ENCODE peak calls at places on chromosomes 12 and 14, in six cellular contexts. A, T, X, I, G and W are unnamed samples. For H3K27me3, the result is how much of the 10 kb centered on the place peaks cover.

GRCh38 chr12:87320724-87321123 is 708.5 kb downstream of the C12orf50 start:
- DNase-seq in A (peak), T (no peak), X (peak), I (no peak), G (no peak), W (no peak)

GRCh38 chr12:118374909-118375308 is 1.4 kb upstream of the SUDS3 start:
- DNase-seq in A (peak), T (no peak), X (peak), I (no peak), G (no peak), W (no peak)

GRCh38 chr14:64391113-64391725 is 3.1 kb downstream of the MTHFD1 start:
- DNase-seq in A (no peak), T (no peak), X (no peak), I (no peak), G (no peak), W (no peak)

GRCh38 chr12:8420506-8420905 is 35.3 kb upstream of the CLEC6A start:
- DNase-seq in A (no peak), T (no peak), X (no peak), I (no peak), G (no peak), W (no peak)

GRCh38 chr14:54728700-54729527 is 162.0 kb downstream of the SAMD4A start:
- DNase-seq in A (peak), T (peak), X (peak), I (no peak), G (no peak), W (no peak)

GRCh38 chr12:119621878-119622277 is 28.3 kb downstream of the TMEM233 start:
- DNase-seq in A (no peak), T (no peak), X (peak), I (no peak), G (no peak), W (no peak)

GRCh38 chr12:123954647-123955350 is 17.8 kb downstream of the CCDC92 start:
- DNase-seq in A (no peak), T (no peak), X (no peak), I (no peak), G (no peak), W (no peak)

GRCh38 chr14:48536318-48536717 is 860.9 kb upstream of the MDGA2 start:
- DNase-seq in A (no peak), T (no peak), X (no peak), I (no peak), G (peak), W (no peak)

GRCh38 chr12:29725587-29726320 is 58.0 kb downstream of the TMTC1 start:
- DNase-seq in A (peak), T (peak), X (peak), I (no peak), G (no peak), W (no peak)

GRCh38 chr12:58877243-58877743 is 43.0 kb downstream of the LRIG3 start:
- DNase-seq in A (peak), T (peak), X (peak), I (no peak), G (no peak), W (no peak)

GRCh38 chr12:10362325-10362724 is 27.5 kb downstream of the KLRK1 start:
- DNase-seq in A (no peak), T (no peak), X (no peak), I (no peak), G (no peak), W (no peak)

GRCh38 chr14:51564460-51564859 is 87.2 kb upstream of the FRMD6 start:
- DNase-seq in A (no peak), T (no peak), X (no peak), I (no peak), G (no peak), W (no peak)

GRCh38 chr14:46322730-46323425 is 328.7 kb downstream of the RPL10L start:
- DNase-seq in A (no peak), T (no peak), X (no peak), I (no peak), G (no peak), W (no peak)

GRCh38 chr14:102217987-102218421 is 78.3 kb downstream of the WDR20 start:
- DNase-seq in A (no peak), T (no peak), X (no peak), I (no peak), G (no peak), W (no peak)

GRCh38 chr12:54858562-54858961 is 4.2 kb downstream of the MUCL1 start:
- DNase-seq in A (no peak), T (no peak), X (no peak), I (no peak), G (no peak), W (no peak)

GRCh38 chr14:100782516-100783320 is 43.2 kb upstream of the MEG3 start:
- DNase-seq in A (no peak), T (no peak), X (no peak), I (no peak), G (no peak), W (no peak)

GRCh38 chr14:23377201-23377550 is 330 bp downstream of the CMTM5 start:
- DNase-seq in A (no peak), T (no peak), X (no peak), I (no peak), G (no peak), W (no peak)

GRCh38 chr14:103886304-103887169 is 39.2 kb upstream of the PPP1R13B start:
- DNase-seq in A (no peak), T (no peak), X (no peak), I (peak), G (peak), W (no peak)

GRCh38 chr14:104019029-104019428 is 66.5 kb upstream of the ASPG start:
- DNase-seq in A (no peak), T (no peak), X (no peak), I (no peak), G (no peak), W (no peak)

GRCh38 chr12:125533434-125534029 is 468.3 kb downstream of the AACS start:
- DNase-seq in A (no peak), T (no peak), X (peak), I (peak), G (peak), W (no peak)

GRCh38 chr14:103436533-103436932 is 51.3 kb downstream of the MARK3 start:
- DNase-seq in A (peak), T (peak), X (peak), I (no peak), G (no peak), W (no peak)

GRCh38 chr14:100665518-100666032 is 61.1 kb upstream of the DLK1 start:
- DNase-seq in A (peak), T (no peak), X (peak), I (no peak), G (no peak), W (no peak)

GRCh38 chr12:6735448-6736191 is 11.8 kb downstream of the COPS7A start:
- DNase-seq in A (peak), T (peak), X (peak), I (peak), G (no peak), W (peak)

GRCh38 chr14:95891742-95892141 is 15.1 kb downstream of the TUNAR start:
- DNase-seq in A (peak), T (peak), X (peak), I (no peak), G (no peak), W (no peak)

GRCh38 chr12:101924647-101925046 is 47.3 kb downstream of the DRAM1 start:
- DNase-seq in A (no peak), T (peak), X (peak), I (peak), G (no peak), W (no peak)

GRCh38 chr14:32706672-32707071 is 232.0 kb upstream of the NPAS3 start:
- DNase-seq in A (no peak), T (no peak), X (no peak), I (no peak), G (no peak), W (peak)

GRCh38 chr12:102300824-102301461 is 103.3 kb upstream of the PMCH start:
- DNase-seq in A (peak), T (peak), X (peak), I (peak), G (no peak), W (peak)

GRCh38 chr12:119061208-119061796 is 80.0 kb downstream of the SRRM4 start:
- DNase-seq in A (peak), T (peak), X (peak), I (peak), G (peak), W (peak)

GRCh38 chr12:70645494-70646317 is 8.5 kb upstream of the PTPRB start:
- DNase-seq in A (peak), T (peak), X (peak), I (peak), G (no peak), W (peak)

GRCh38 chr14:85474431-85474830 is 55.5 kb upstream of the FLRT2 start:
- DNase-seq in A (no peak), T (no peak), X (no peak), I (no peak), G (no peak), W (no peak)

GRCh38 chr12:122963928-122964240 is 2.4 kb downstream of the ABCB9 start:
- DNase-seq in A (peak), T (peak), X (peak), I (no peak), G (no peak), W (no peak)

GRCh38 chr12:125330645-125331341 is 265.6 kb downstream of the AACS start:
- DNase-seq in A (peak), T (no peak), X (peak), I (peak), G (peak), W (peak)

GRCh38 chr14:32938719-32939253 is at the start of gene NPAS3:
- DNase-seq in A (no peak), T (no peak), X (peak), I (no peak), G (no peak), W (no peak)

GRCh38 chr12:119328111-119328510 is 6.4 kb upstream of the CCDC60 start:
- DNase-seq in A (no peak), T (no peak), X (no peak), I (peak), G (no peak), W (no peak)

GRCh38 chr12:6222009-6222702 is 22.0 kb downstream of the CD9 start:
- DNase-seq in A (peak), T (no peak), X (no peak), I (no peak), G (peak), W (no peak)

GRCh38 chr14:61466249-61466904 is 145.0 kb downstream of the PRKCH start:
- DNase-seq in A (peak), T (peak), X (peak), I (no peak), G (peak), W (no peak)

GRCh38 chr12:10283028-10283427 is 24.6 kb upstream of the KLRD1 start:
- DNase-seq in A (no peak), T (no peak), X (peak), I (no peak), G (no peak), W (no peak)

GRCh38 chr12:110785240-110785639 is 42.5 kb upstream of the PPP1CC start:
- DNase-seq in A (no peak), T (no peak), X (peak), I (peak), G (no peak), W (no peak)

GRCh38 chr12:3044141-3044630 is 33.0 kb upstream of the TSPAN9 start:
- DNase-seq in A (no peak), T (no peak), X (no peak), I (no peak), G (no peak), W (no peak)

GRCh38 chr12:105223358-105223840 is 12.6 kb downstream of the APPL2 start:
- DNase-seq in A (no peak), T (no peak), X (peak), I (no peak), G (no peak), W (no peak)

GRCh38 chr12:105224399-105224798 is 11.6 kb downstream of the APPL2 start:
- DNase-seq in A (no peak), T (no peak), X (no peak), I (no peak), G (no peak), W (no peak)

GRCh38 chr12:105222326-105222655 is 13.7 kb downstream of the APPL2 start:
- DNase-seq in A (no peak), T (no peak), X (no peak), I (no peak), G (no peak), W (no peak)

GRCh38 chr12:105222726-105223357 is 13.1 kb downstream of the APPL2 start:
- DNase-seq in A (no peak), T (no peak), X (no peak), I (no peak), G (no peak), W (no peak)

DNA sequence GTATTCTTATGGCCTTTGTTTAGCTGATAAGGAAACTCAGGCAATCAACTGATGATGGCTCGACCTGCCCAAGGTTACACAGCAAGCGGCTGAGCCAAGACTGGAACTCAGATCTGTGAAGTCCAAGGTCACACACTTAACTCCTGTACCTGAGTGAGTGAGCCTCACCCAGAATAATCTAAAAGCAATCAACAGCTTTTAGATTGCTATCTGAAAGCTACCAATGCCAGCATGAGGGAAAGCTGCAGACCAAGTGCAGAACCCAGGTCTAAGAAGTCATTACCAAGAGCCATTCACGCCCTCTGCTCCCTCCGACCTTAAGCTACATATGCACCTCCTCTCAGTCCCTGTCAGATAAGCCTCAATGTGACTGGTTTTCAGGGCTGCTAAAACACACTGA is 12.1 kb downstream of the APPL2 start:
- DNase-seq in A (no peak), T (no peak), X (no peak), I (no peak), G (no peak), W (no peak)
- H3K9ac ChIP-seq in A (no peak), T (no peak), X (no peak), I (no peak), G (no peak), W (no peak)

DNA sequence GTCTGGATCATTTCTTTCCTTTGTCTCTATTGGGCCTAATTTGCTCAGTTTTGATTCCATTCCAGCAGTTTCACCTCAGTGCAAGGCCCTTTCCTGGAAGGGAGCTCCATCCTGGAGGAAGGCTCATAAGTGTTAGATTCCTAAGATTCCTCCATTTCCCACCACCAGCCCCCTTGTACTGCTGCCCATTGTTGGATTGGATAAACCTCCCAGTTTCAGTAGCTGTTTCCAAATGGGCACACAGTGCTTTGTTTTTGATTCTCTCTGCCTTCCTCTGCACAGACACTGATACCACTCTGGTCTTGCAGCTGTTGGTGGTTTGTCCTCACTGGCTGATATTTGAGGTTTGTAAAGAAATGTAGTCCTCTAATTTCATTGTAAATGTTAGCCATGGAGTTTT is 158.9 kb downstream of the SLC15A5 start:
- DNase-seq in A (no peak), T (no peak), X (no peak), I (no peak), G (peak), W (no peak)
- H2AFZ ChIP-seq in A (no peak), T (no peak), X (no peak), I (no peak), G (peak), W (no peak)

DNA sequence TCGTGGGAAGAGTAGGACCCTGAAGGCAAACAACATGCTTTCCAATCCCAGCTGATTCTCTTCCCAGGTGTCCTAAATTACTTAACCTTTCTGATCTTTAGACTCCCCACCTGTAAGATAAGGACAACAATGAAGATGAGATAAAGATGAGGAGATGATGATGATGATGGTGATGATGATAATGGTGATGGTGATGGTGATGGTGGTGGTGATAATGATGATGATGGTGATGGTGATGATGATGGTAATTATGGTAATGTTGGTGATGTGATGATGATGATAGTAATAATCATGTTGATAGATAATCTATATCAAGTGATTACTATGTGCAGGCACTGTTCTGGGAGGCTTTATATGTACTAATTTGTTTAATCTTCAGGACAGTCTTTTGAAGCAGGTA is 48.3 kb downstream of the NR1H4 start:
- DNase-seq in A (no peak), T (no peak), X (no peak), I (no peak), G (no peak), W (no peak)
- H3K27me3 ChIP-seq in A (under half), T (under half), X (under half), I (under half), G (under half), W (under half)

GRCh38 chr12:50078281-50078680 is 6.9 kb upstream of the SMARCD1 start:
- DNase-seq in A (no peak), T (no peak), X (no peak), I (no peak), G (no peak), W (no peak)

GRCh38 chr12:50082644-50083043 is 2.5 kb upstream of the SMARCD1 start:
- DNase-seq in A (no peak), T (no peak), X (no peak), I (no peak), G (no peak), W (no peak)

GRCh38 chr12:50083301-50083700 is 1.8 kb upstream of the SMARCD1 start:
- DNase-seq in A (no peak), T (no peak), X (no peak), I (no peak), G (no peak), W (no peak)

GRCh38 chr12:50079771-50080170 is 5.4 kb upstream of the SMARCD1 start:
- DNase-seq in A (no peak), T (no peak), X (no peak), I (no peak), G (no peak), W (no peak)

GRCh38 chr12:50081096-50081808 is 3.9 kb upstream of the SMARCD1 start:
- DNase-seq in A (no peak), T (no peak), X (no peak), I (peak), G (no peak), W (no peak)
- H3K9ac ChIP-seq in A (no peak), T (no peak), X (no peak), I (no peak), G (peak), W (no peak)

GRCh38 chr12:20628388-20628787 is 66.7 kb upstream of the SLCO1C1 start:
- DNase-seq in A (no peak), T (no peak), X (no peak), I (no peak), G (no peak), W (no peak)
- H2AFZ ChIP-seq in A (no peak), T (no peak), X (no peak), I (no peak), G (peak), W (no peak)

DNA sequence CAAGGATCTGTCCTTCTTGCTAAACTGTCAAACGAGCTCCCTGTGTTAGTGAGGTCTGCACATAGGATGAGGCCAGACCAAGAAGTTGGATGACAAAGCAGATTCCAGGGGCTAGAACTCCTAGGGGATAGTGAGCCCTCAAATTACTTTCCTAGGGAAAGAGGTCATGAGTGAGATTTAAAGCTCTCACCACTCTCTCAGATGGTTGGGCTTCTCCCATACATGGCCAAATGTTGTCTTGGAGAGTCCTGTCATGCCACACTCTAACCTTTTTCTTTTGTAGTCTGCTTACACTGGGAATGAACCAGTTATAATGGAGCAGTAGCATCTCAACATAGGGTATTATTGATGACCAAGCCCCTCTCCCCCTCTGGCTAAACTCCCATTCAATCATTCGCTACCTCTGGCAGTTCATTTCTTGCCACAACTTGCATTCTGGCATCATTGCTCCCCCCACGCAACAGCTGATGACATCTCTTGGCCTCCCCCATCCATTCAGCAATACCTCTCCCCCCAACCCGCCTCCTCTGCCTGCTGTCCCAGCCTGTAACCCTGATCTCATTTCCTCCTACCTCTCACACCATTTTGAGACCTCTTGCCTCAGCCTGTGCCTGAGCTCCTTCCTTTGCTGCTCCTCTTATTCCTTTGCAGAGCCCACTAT is 64.7 kb upstream of the CISTR start:
- DNase-seq in A (no peak), T (no peak), X (no peak), I (no peak), G (no peak), W (no peak)
- H3K27me3 ChIP-seq in A (under half), T (half or more), X (half or more), I (under half), G (half or more), W (under half)